ENCODE peak calls at places on chromosomes 12 and 14, in seven cellular contexts. A, X, K, E, I, T and R are unnamed samples.
A peak's percentile ranks its signal among the peaks of the same experiment; 100 is the strongest.

GRCh38 chr14:75279739-75280447 is 1.3 kb downstream of the FOS start:
- DNase-seq in A (no peak), X (no peak), K (no peak), E (no peak), I (no peak), T (no peak), R (peak; percentile 54)

GRCh38 chr14:94043756-94044475 is 17.8 kb downstream of the OTUB2 start:
- DNase-seq in A (no peak), X (no peak), K (no peak), E (no peak), I (no peak), T (no peak), R (no peak)

GRCh38 chr12:6528539-6529235 is 5.6 kb upstream of the GAPDH start:
- DNase-seq in A (no peak), X (no peak), K (no peak), E (no peak), I (no peak), T (no peak), R (no peak)

GRCh38 chr12:47905313-47905730 is 528 bp upstream of the VDR start:
- DNase-seq in A (peak; percentile 73), X (peak; percentile 19), K (peak; percentile 21), E (no peak), I (no peak), T (no peak), R (no peak)

GRCh38 chr14:32189806-32190205 is 12.0 kb upstream of the RNU6-7 start:
- DNase-seq in A (no peak), X (no peak), K (no peak), E (no peak), I (no peak), T (no peak), R (no peak)

GRCh38 chr12:93662961-93663728 is 14.0 kb upstream of the CRADD start:
- DNase-seq in A (no peak), X (no peak), K (no peak), E (no peak), I (no peak), T (no peak), R (no peak)

GRCh38 chr14:104643306-104643705 is 38.7 kb upstream of the TMEM179 start:
- DNase-seq in A (no peak), X (no peak), K (no peak), E (no peak), I (no peak), T (no peak), R (no peak)

GRCh38 chr12:109927622-109928021 is 27.5 kb downstream of the TCHP start:
- DNase-seq in A (no peak), X (peak; percentile 30), K (peak; percentile 20), E (peak; percentile 62), I (no peak), T (peak; percentile 5), R (peak; percentile 53)

GRCh38 chr14:53432378-53432802 is 279.3 kb upstream of the DDHD1 start:
- DNase-seq in A (no peak), X (no peak), K (no peak), E (peak; percentile 63), I (no peak), T (no peak), R (peak; percentile 9)

GRCh38 chr12:27550653-27550975 is 26.6 kb downstream of the PPFIBP1 start:
- DNase-seq in A (no peak), X (no peak), K (no peak), E (no peak), I (no peak), T (no peak), R (no peak)

GRCh38 chr14:78606111-78606510 is 435.9 kb downstream of the NRXN3 start:
- DNase-seq in A (no peak), X (no peak), K (no peak), E (no peak), I (peak; percentile 84), T (no peak), R (no peak)

GRCh38 chr12:40105265-40105514 is 691 bp downstream of the SLC2A13 start:
- DNase-seq in A (no peak), X (no peak), K (no peak), E (no peak), I (no peak), T (no peak), R (no peak)

GRCh38 chr12:123064356-123064755 is 83.9 kb downstream of the ARL6IP4 start:
- DNase-seq in A (no peak), X (no peak), K (no peak), E (no peak), I (no peak), T (no peak), R (no peak)

GRCh38 chr14:76948213-76948947 is 80.1 kb downstream of the IRF2BPL start:
- DNase-seq in A (no peak), X (no peak), K (no peak), E (no peak), I (no peak), T (no peak), R (no peak)

GRCh38 chr12:57735198-57735855 is 3.2 kb downstream of the AGAP2 start:
- DNase-seq in A (peak; percentile 32), X (no peak), K (no peak), E (no peak), I (no peak), T (no peak), R (peak; percentile 37)

GRCh38 chr14:94752575-94752974 is 17.3 kb downstream of the GSC start:
- DNase-seq in A (no peak), X (no peak), K (no peak), E (no peak), I (no peak), T (no peak), R (no peak)

GRCh38 chr14:75433631-75434556 is 6.1 kb downstream of the JDP2 start:
- DNase-seq in A (no peak), X (no peak), K (no peak), E (no peak), I (no peak), T (no peak), R (no peak)

GRCh38 chr14:50237448-50237847 is 6.1 kb upstream of the SOS2 start:
- DNase-seq in A (no peak), X (no peak), K (no peak), E (no peak), I (no peak), T (no peak), R (no peak)

GRCh38 chr14:73820631-73821030 is 31.0 kb upstream of the PTGR2 start:
- DNase-seq in A (no peak), X (no peak), K (no peak), E (no peak), I (no peak), T (no peak), R (no peak)

GRCh38 chr14:94158239-94158888 is 15.8 kb upstream of the PPP4R4 start:
- DNase-seq in A (no peak), X (peak; percentile 11), K (no peak), E (no peak), I (no peak), T (peak; percentile 43), R (no peak)

GRCh38 chr12:103928736-103929050 is 1.5 kb upstream of the HSP90B1 start:
- DNase-seq in A (no peak), X (peak; percentile 42), K (peak; percentile 42), E (peak; percentile 30), I (no peak), T (peak; percentile 34), R (peak; percentile 84)

GRCh38 chr12:67193705-67194104 is 75.5 kb upstream of the CAND1 start:
- DNase-seq in A (no peak), X (no peak), K (peak; percentile 1), E (no peak), I (no peak), T (no peak), R (peak; percentile 10)

GRCh38 chr12:86389949-86390348 is 133.8 kb upstream of the MGAT4C start:
- DNase-seq in A (no peak), X (no peak), K (no peak), E (no peak), I (no peak), T (no peak), R (no peak)

GRCh38 chr14:103031956-103032355 is 25.4 kb downstream of the CDC42BPB start:
- DNase-seq in A (no peak), X (no peak), K (no peak), E (no peak), I (no peak), T (no peak), R (no peak)

GRCh38 chr14:78595797-78596196 is 425.6 kb downstream of the NRXN3 start:
- DNase-seq in A (no peak), X (no peak), K (no peak), E (no peak), I (no peak), T (no peak), R (no peak)

GRCh38 chr12:14167005-14167628 is 185.7 kb upstream of the GRIN2B start:
- DNase-seq in A (peak; percentile 23), X (peak; percentile 32), K (no peak), E (peak; percentile 73), I (peak; percentile 17), T (no peak), R (peak; percentile 71)

GRCh38 chr12:55972045-55972843 is 1.6 kb upstream of the RAB5B start:
- DNase-seq in A (no peak), X (no peak), K (no peak), E (no peak), I (peak; percentile 51), T (no peak), R (no peak)

GRCh38 chr12:111322336-111323250 is 46.3 kb downstream of the PHETA1 start:
- DNase-seq in A (peak; percentile 41), X (no peak), K (no peak), E (no peak), I (no peak), T (no peak), R (no peak)

GRCh38 chr12:51076235-51076930 is 7.0 kb downstream of the CSRNP2 start:
- DNase-seq in A (no peak), X (no peak), K (no peak), E (no peak), I (no peak), T (no peak), R (no peak)